ENCODE peak calls at places on chromosomes 16 and 17, in seven cellular contexts. G is IMR-90, Y is H9, A is mesendoderm, J is H1, X is mesenchymal stem cell, R is trophoblast cell. Z is an unnamed sample.

GRCh38 chr17:61475726-61476125 is 23.5 kb downstream of the TBX4 start:
- DNase-seq in G (peak; percentile 77), Y (peak; percentile 19), A (no peak), J (no peak), X (peak; percentile 42), R (no peak), Z (no peak)

GRCh38 chr16:8370374-8371015 is 219.8 kb downstream of the TMEM114 start:
- DNase-seq in G (peak; percentile 7), Y (peak; percentile 46), A (peak; percentile 62), J (no peak), X (no peak), R (peak; percentile 50), Z (no peak)

GRCh38 chr17:2563061-2563460 is 30.4 kb upstream of the PAFAH1B1 start:
- DNase-seq in G (no peak), Y (no peak), A (peak; percentile 26), J (no peak), X (no peak), R (no peak), Z (no peak)

GRCh38 chr17:661509-661908 is 53.1 kb downstream of the VPS53 start:
- DNase-seq in G (no peak), Y (no peak), A (no peak), J (no peak), X (no peak), R (no peak), Z (no peak)

GRCh38 chr17:74442670-74443515 is 11.0 kb downstream of the GPRC5C start:
- DNase-seq in G (no peak), Y (peak; percentile 69), A (no peak), J (peak; percentile 69), X (no peak), R (peak; percentile 16), Z (no peak)

GRCh38 chr17:76385892-76386786 is 1.7 kb downstream of the SPHK1 start:
- DNase-seq in G (peak; percentile 78), Y (peak; percentile 90), A (peak; percentile 86), J (peak; percentile 96), X (peak; percentile 79), R (peak; percentile 91), Z (peak; percentile 68)

GRCh38 chr16:55370762-55371482 is 46.9 kb downstream of the IRX6 start:
- DNase-seq in G (peak; percentile 8), Y (peak; percentile 78), A (peak; percentile 79), J (peak; percentile 74), X (no peak), R (peak; percentile 12), Z (peak; percentile 51)

GRCh38 chr16:15509593-15510520 is 75.5 kb downstream of the BMERB1 start:
- DNase-seq in G (peak; percentile 60), Y (no peak), A (peak; percentile 65), J (peak; percentile 52), X (peak; percentile 49), R (no peak), Z (no peak)

GRCh38 chr17:81153340-81153803 is 11.9 kb upstream of the PVALEF start:
- DNase-seq in G (peak; percentile 49), Y (no peak), A (no peak), J (no peak), X (no peak), R (peak; percentile 46), Z (no peak)

GRCh38 chr17:32807577-32807976 is 69.3 kb downstream of the MYO1D start:
- DNase-seq in G (no peak), Y (no peak), A (peak; percentile 25), J (no peak), X (no peak), R (no peak), Z (no peak)

GRCh38 chr17:39756376-39757079 is 18.8 kb downstream of the GRB7 start:
- DNase-seq in G (no peak), Y (no peak), A (no peak), J (no peak), X (no peak), R (no peak), Z (no peak)

GRCh38 chr16:86911311-86911999 is 333.1 kb downstream of the FOXL1 start:
- DNase-seq in G (no peak), Y (no peak), A (no peak), J (no peak), X (no peak), R (no peak), Z (no peak)

GRCh38 chr17:68106085-68106484 is 70.5 kb downstream of the KPNA2 start:
- DNase-seq in G (no peak), Y (no peak), A (no peak), J (no peak), X (no peak), R (no peak), Z (no peak)

GRCh38 chr17:68694791-68695485 is 93.8 kb upstream of the FAM20A start:
- DNase-seq in G (no peak), Y (no peak), A (no peak), J (no peak), X (no peak), R (no peak), Z (no peak)

GRCh38 chr17:48647103-48647963 is 21.2 kb upstream of the HOXB9 start:
- DNase-seq in G (no peak), Y (peak; percentile 87), A (peak; percentile 90), J (peak; percentile 73), X (peak; percentile 81), R (no peak), Z (no peak)

GRCh38 chr17:181213-182163 is at the start of gene DOC2B:
- DNase-seq in G (peak; percentile 27), Y (peak; percentile 66), A (peak; percentile 45), J (peak; percentile 57), X (peak; percentile 48), R (peak; percentile 41), Z (peak; percentile 36)

GRCh38 chr17:74211929-74212261 is 1.5 kb upstream of the TTYH2 start:
- DNase-seq in G (no peak), Y (no peak), A (no peak), J (no peak), X (no peak), R (no peak), Z (no peak)

GRCh38 chr16:72552675-72553074 is 380.7 kb upstream of the PMFBP1 start:
- DNase-seq in G (peak; percentile 12), Y (no peak), A (no peak), J (no peak), X (no peak), R (peak; percentile 48), Z (no peak)

GRCh38 chr17:38746004-38746892 is 1.9 kb downstream of the PCGF2 start:
- DNase-seq in G (no peak), Y (no peak), A (peak; percentile 63), J (no peak), X (no peak), R (no peak), Z (no peak)

GRCh38 chr17:45645330-45645729 is 138.8 kb upstream of the CRHR1 start:
- DNase-seq in G (no peak), Y (no peak), A (no peak), J (no peak), X (no peak), R (no peak), Z (no peak)

GRCh38 chr17:78341559-78342437 is 18.1 kb downstream of the SOCS3 start:
- DNase-seq in G (peak; percentile 74), Y (peak; percentile 72), A (peak; percentile 87), J (peak; percentile 80), X (peak; percentile 89), R (peak; percentile 92), Z (peak; percentile 61)

GRCh38 chr16:67594256-67594915 is 32.1 kb downstream of the CTCF start:
- DNase-seq in G (no peak), Y (no peak), A (no peak), J (no peak), X (no peak), R (no peak), Z (no peak)

GRCh38 chr16:88906535-88907105 is 40.2 kb upstream of the PABPN1L start:
- DNase-seq in G (no peak), Y (no peak), A (no peak), J (no peak), X (no peak), R (no peak), Z (no peak)
- H3K4me1 ChIP-seq in G (no peaks in the 10 kb centered on the region), Y (no peaks in the 10 kb centered on the region), A (no peaks in the 10 kb centered on the region), J (peaks cover 8% of the 10 kb centered on the region), X (peaks cover 8% of the 10 kb centered on the region), R (peaks cover 2% of the 10 kb centered on the region), Z (peaks cover 7% of the 10 kb centered on the region)

GRCh38 chr16:83715217-83715920 is 92.4 kb upstream of the HSBP1 start:
- DNase-seq in G (no peak), Y (no peak), A (no peak), J (no peak), X (no peak), R (no peak), Z (no peak)
- H3K4ac ChIP-seq in G (no peak overlapping the region), Y (no peak overlapping the region), A (no peak overlapping the region), J (no peak overlapping the region), X (no peak overlapping the region), R (no peak overlapping the region), Z (no peak overlapping the region)

GRCh38 chr17:50273654-50274040 is 619 bp upstream of the TMEM92 start:
- DNase-seq in G (no peak), Y (no peak), A (no peak), J (no peak), X (no peak), R (no peak), Z (no peak)

GRCh38 chr17:50275279-50275678 is 1.0 kb downstream of the TMEM92 start:
- DNase-seq in G (no peak), Y (peak; percentile 30), A (no peak), J (no peak), X (no peak), R (no peak), Z (no peak)

GRCh38 chr17:50274142-50274944 is at the start of gene TMEM92:
- DNase-seq in G (no peak), Y (peak; percentile 98), A (peak; percentile 94), J (peak; percentile 92), X (no peak), R (peak; percentile 12), Z (peak; percentile 46)

GRCh38 chr17:50276588-50277356 is 2.5 kb downstream of the TMEM92 start:
- DNase-seq in G (no peak), Y (peak; percentile 43), A (no peak), J (no peak), X (no peak), R (no peak), Z (no peak)

DNA sequence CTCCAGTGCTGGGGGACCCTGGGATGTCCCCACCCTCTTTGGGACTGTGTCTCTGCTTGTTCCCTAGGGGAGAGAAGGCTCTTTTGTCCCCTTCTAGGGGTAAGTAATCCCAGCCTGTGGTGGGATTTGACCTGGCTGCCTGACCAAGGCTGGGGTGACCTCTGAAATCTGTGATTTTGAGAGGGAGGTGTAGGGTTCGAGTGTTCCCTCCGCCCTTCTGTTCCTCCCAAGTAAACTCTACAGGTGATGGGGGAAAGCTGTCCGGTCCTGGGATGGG is 617 bp downstream of the TMEM92 start:
- DNase-seq in G (no peak), Y (no peak), A (no peak), J (no peak), X (no peak), R (no peak), Z (no peak)
- H3K4me2 ChIP-seq in G (no peak overlapping the region), Y (peak overlapping the region; percentile 64), A (peak overlapping the region; percentile 77), J (peak overlapping the region; percentile 90), X (no peak overlapping the region), R (peak overlapping the region; percentile 46), Z (no peak overlapping the region)

GRCh38 chr16:85152414-85153030 is 40.2 kb upstream of the CIBAR2 start:
- DNase-seq in G (no peak), Y (no peak), A (no peak), J (no peak), X (no peak), R (no peak), Z (no peak)
- H3K4me1 ChIP-seq in G (peaks cover 18% of the 10 kb centered on the region), Y (no peaks in the 10 kb centered on the region), A (no peaks in the 10 kb centered on the region), J (no peaks in the 10 kb centered on the region), X (peaks cover 17% of the 10 kb centered on the region), R (peaks cover 10% of the 10 kb centered on the region), Z (no peaks in the 10 kb centered on the region)

GRCh38 chr16:53654946-53655345 is 48.7 kb downstream of the RPGRIP1L start:
- DNase-seq in G (no peak), Y (no peak), A (no peak), J (no peak), X (no peak), R (no peak), Z (no peak)
- H3K4ac ChIP-seq in G (no peak overlapping the region), Y (no peak overlapping the region), A (no peak overlapping the region), J (no peak overlapping the region), X (no peak overlapping the region), R (no peak overlapping the region), Z (no peak overlapping the region)

GRCh38 chr17:14559220-14559619 is 258.3 kb downstream of the HS3ST3B1 start:
- DNase-seq in G (no peak), Y (no peak), A (no peak), J (no peak), X (no peak), R (no peak), Z (no peak)
- H3K4me2 ChIP-seq in G (no peak overlapping the region), Y (no peak overlapping the region), A (no peak overlapping the region), J (no peak overlapping the region), X (no peak overlapping the region), R (no peak overlapping the region), Z (no peak overlapping the region)

Z was measured in neuronal stem cell.